ENCODE peak calls at places on chromosomes 6 and 20, in eight cellular contexts. R is ACHN; B is kidney tubule cell; N is epithelial cell of esophagus; F is T-cell; S is CD8-positive, alpha-beta T cell; D is germinal center; W is A549. Z is an unnamed sample.

GRCh38 chr6:109454483-109455160 is 950 bp downstream of the MICAL1 start:
- DNase-seq in R (no peak), B (no peak), N (no peak), F (peak; percentile 71), S (peak; percentile 63), D (peak; percentile 78), W (no peak), Z (no peak)

GRCh38 chr6:147947521-147947920 is 395.1 kb upstream of the SASH1 start:
- DNase-seq in R (no peak), B (no peak), N (peak; percentile 27), F (no peak), S (no peak), D (no peak), W (no peak), Z (no peak)

GRCh38 chr20:37502654-37503053 is 18.4 kb upstream of the NNAT start:
- DNase-seq in R (no peak), B (no peak), N (no peak), F (no peak), S (no peak), D (no peak), W (no peak), Z (no peak)

GRCh38 chr6:37473364-37474095 is 26.2 kb downstream of the CCDC167 start:
- DNase-seq in R (no peak), B (peak; percentile 60), N (peak; percentile 90), F (no peak), S (no peak), D (no peak), W (no peak), Z (peak; percentile 65)

GRCh38 chr6:1614767-1615650 is 5.3 kb downstream of the FOXC1 start:
- DNase-seq in R (no peak), B (peak; percentile 53), N (peak; percentile 48), F (no peak), S (no peak), D (peak; percentile 72), W (no peak), Z (no peak)

GRCh38 chr6:42374027-42374669 is 77.6 kb downstream of the TRERF1 start:
- DNase-seq in R (no peak), B (no peak), N (peak; percentile 11), F (no peak), S (no peak), D (no peak), W (no peak), Z (no peak)

GRCh38 chr6:6705061-6705425 is 116.5 kb downstream of the LY86 start:
- DNase-seq in R (no peak), B (no peak), N (no peak), F (no peak), S (no peak), D (no peak), W (no peak), Z (no peak)

GRCh38 chr6:1575213-1576041 is 34.3 kb upstream of the FOXC1 start:
- DNase-seq in R (no peak), B (no peak), N (no peak), F (no peak), S (no peak), D (no peak), W (no peak), Z (no peak)

GRCh38 chr20:63739129-63740069 is at the start of gene SLC2A4RG:
- DNase-seq in R (peak; percentile 79), B (peak; percentile 84), N (peak; percentile 81), F (peak; percentile 57), S (peak; percentile 37), D (peak; percentile 88), W (peak; percentile 90), Z (no peak)

GRCh38 chr6:81562169-81562568 is 190.3 kb downstream of the TENT5A start:
- DNase-seq in R (peak; percentile 49), B (peak; percentile 24), N (peak; percentile 16), F (no peak), S (no peak), D (no peak), W (peak; percentile 1), Z (no peak)

GRCh38 chr6:6680524-6680923 is 92.0 kb downstream of the LY86 start:
- DNase-seq in R (no peak), B (no peak), N (no peak), F (no peak), S (no peak), D (no peak), W (no peak), Z (no peak)